ENCODE peak calls at places on chromosomes 11 and 22, in eight cellular contexts. V, E, Z, W, H, B, K and T are unnamed samples.
A peak's percentile ranks its signal among the peaks of the same experiment; 100 is the strongest.

GRCh38 chr11:111912535-111912934 is at the start of gene HSPB2:
- DNase-seq in V (no peak), E (peak; percentile 78), Z (no peak), W (no peak), H (no peak), B (no peak), K (no peak), T (no peak)

GRCh38 chr22:48683640-48684039 is 1144.0 kb downstream of the BRD1 start:
- DNase-seq in V (no peak), E (no peak), Z (no peak), W (no peak), H (no peak), B (peak; percentile 19), K (no peak), T (no peak)

GRCh38 chr11:33652001-33652400 is 48.6 kb downstream of the C11orf91 start:
- DNase-seq in V (no peak), E (no peak), Z (no peak), W (no peak), H (no peak), B (no peak), K (no peak), T (no peak)

GRCh38 chr11:82326853-82327252 is 406.8 kb downstream of the FAM181B start:
- DNase-seq in V (no peak), E (peak; percentile 56), Z (no peak), W (no peak), H (no peak), B (no peak), K (no peak), T (no peak)

GRCh38 chr11:76579752-76580151 is 90.8 kb downstream of the LRRC32 start:
- DNase-seq in V (no peak), E (peak; percentile 60), Z (no peak), W (no peak), H (no peak), B (no peak), K (no peak), T (no peak)

GRCh38 chr11:46277623-46278386 is at the start of gene CREB3L1:
- DNase-seq in V (no peak), E (peak; percentile 73), Z (peak; percentile 52), W (no peak), H (no peak), B (peak; percentile 41), K (no peak), T (no peak)

GRCh38 chr22:35959121-35959800 is 69.4 kb downstream of the RBFOX2 start:
- DNase-seq in V (no peak), E (no peak), Z (no peak), W (no peak), H (no peak), B (no peak), K (no peak), T (no peak)

GRCh38 chr11:2207773-2208621 is 36.4 kb upstream of the TH start:
- DNase-seq in V (no peak), E (peak; percentile 49), Z (no peak), W (no peak), H (no peak), B (no peak), K (no peak), T (no peak)

GRCh38 chr22:38397189-38398097 is 57.6 kb downstream of the KCNJ4 start:
- DNase-seq in V (peak; percentile 23), E (peak; percentile 89), Z (peak; percentile 66), W (no peak), H (no peak), B (peak; percentile 72), K (peak; percentile 50), T (no peak)

GRCh38 chr22:36101756-36102155 is 58.8 kb downstream of the APOL3 start:
- DNase-seq in V (no peak), E (no peak), Z (no peak), W (no peak), H (no peak), B (no peak), K (no peak), T (no peak)

GRCh38 chr11:130601764-130602163 is 153.3 kb downstream of the ADAMTS15 start:
- DNase-seq in V (no peak), E (no peak), Z (no peak), W (no peak), H (no peak), B (no peak), K (no peak), T (no peak)

GRCh38 chr11:35618497-35619029 is 303 bp downstream of the FJX1 start:
- DNase-seq in V (peak; percentile 41), E (no peak), Z (peak; percentile 60), W (no peak), H (peak; percentile 31), B (peak; percentile 10), K (peak; percentile 78), T (no peak)
- TF ChIP-seq CTCF in V (no peak), E (no peak), Z (no peak), W (no peak), H (peak; percentile 17), B (no peak), K (no peak), T (no peak)

GRCh38 chr11:65163684-65164083 is 6.3 kb upstream of the SPDYC start:
- DNase-seq in V (no peak), E (no peak), Z (no peak), W (no peak), H (no peak), B (no peak), K (no peak), T (no peak)
- TF ChIP-seq CTCF in V (no peak), E (no peak), Z (no peak), W (no peak), H (no peak), B (no peak), K (no peak), T (no peak)

GRCh38 chr22:33296941-33297340 is 238.8 kb upstream of the SYN3 start:
- DNase-seq in V (no peak), E (no peak), Z (no peak), W (no peak), H (no peak), B (no peak), K (no peak), T (no peak)

GRCh38 chr22:33302049-33302545 is 243.9 kb upstream of the SYN3 start:
- DNase-seq in V (peak; percentile 76), E (peak; percentile 92), Z (peak; percentile 87), W (no peak), H (peak; percentile 58), B (peak; percentile 79), K (peak; percentile 62), T (peak; percentile 4)

GRCh38 chr22:33300165-33300564 is 242.0 kb upstream of the SYN3 start:
- DNase-seq in V (no peak), E (no peak), Z (peak; percentile 36), W (no peak), H (no peak), B (no peak), K (no peak), T (no peak)

GRCh38 chr22:33302549-33302948 is 244.4 kb upstream of the SYN3 start:
- DNase-seq in V (no peak), E (no peak), Z (no peak), W (no peak), H (no peak), B (no peak), K (no peak), T (no peak)

DNA sequence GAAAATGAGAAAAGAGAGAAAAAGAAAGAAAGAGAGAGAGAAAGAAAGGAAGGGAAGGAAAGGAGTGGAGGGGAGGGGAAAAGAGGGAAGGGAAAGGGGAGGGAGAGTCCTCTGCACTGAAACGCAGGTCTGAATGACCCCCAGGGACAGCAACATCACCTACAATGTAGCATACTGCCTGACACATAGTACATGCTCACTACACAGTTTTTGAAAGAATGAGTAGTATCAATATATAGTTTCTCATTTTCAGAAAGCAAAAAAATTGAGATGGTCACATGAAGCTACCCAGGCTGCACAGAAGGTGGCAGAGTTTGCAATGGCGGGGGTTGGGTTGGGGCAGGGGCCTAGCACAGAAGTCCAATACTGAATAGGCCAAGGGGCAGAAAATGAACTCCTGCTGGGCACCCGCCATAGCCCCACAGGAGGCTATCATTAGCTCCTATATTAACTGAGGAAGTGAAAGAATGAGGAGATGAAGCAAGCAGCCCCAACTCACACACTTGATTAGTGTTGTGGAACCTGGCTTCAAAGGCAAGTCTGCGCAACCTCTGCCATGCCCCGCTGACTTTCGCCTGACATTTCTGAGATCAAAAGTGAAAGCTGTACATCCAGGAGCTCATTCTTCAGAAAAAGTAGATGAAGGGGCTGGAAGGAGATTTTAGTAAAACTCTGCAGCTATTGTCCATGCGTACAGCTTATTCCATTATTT is 241.2 kb upstream of the SYN3 start:
- DNase-seq in V (no peak), E (no peak), Z (no peak), W (peak; percentile 68), H (no peak), B (peak; percentile 28), K (no peak), T (no peak)
- TF ChIP-seq CTCF in V (no peak), E (no peak), Z (no peak), W (peak; percentile 24), H (no peak), B (no peak), K (no peak), T (no peak)

GRCh38 chr22:22593250-22593649 is 34.2 kb upstream of the PRAME start:
- DNase-seq in V (no peak), E (no peak), Z (no peak), W (no peak), H (no peak), B (no peak), K (no peak), T (no peak)

GRCh38 chr22:22588485-22589164 is 29.6 kb upstream of the PRAME start:
- DNase-seq in V (no peak), E (no peak), Z (no peak), W (no peak), H (no peak), B (no peak), K (no peak), T (no peak)

GRCh38 chr22:22590136-22590891 is 31.2 kb upstream of the PRAME start:
- DNase-seq in V (no peak), E (no peak), Z (no peak), W (no peak), H (no peak), B (no peak), K (no peak), T (no peak)

GRCh38 chr22:22593964-22594656 is 35.0 kb upstream of the PRAME start:
- DNase-seq in V (peak; percentile 64), E (no peak), Z (no peak), W (peak; percentile 15), H (peak; percentile 18), B (peak; percentile 74), K (peak; percentile 76), T (no peak)

DNA sequence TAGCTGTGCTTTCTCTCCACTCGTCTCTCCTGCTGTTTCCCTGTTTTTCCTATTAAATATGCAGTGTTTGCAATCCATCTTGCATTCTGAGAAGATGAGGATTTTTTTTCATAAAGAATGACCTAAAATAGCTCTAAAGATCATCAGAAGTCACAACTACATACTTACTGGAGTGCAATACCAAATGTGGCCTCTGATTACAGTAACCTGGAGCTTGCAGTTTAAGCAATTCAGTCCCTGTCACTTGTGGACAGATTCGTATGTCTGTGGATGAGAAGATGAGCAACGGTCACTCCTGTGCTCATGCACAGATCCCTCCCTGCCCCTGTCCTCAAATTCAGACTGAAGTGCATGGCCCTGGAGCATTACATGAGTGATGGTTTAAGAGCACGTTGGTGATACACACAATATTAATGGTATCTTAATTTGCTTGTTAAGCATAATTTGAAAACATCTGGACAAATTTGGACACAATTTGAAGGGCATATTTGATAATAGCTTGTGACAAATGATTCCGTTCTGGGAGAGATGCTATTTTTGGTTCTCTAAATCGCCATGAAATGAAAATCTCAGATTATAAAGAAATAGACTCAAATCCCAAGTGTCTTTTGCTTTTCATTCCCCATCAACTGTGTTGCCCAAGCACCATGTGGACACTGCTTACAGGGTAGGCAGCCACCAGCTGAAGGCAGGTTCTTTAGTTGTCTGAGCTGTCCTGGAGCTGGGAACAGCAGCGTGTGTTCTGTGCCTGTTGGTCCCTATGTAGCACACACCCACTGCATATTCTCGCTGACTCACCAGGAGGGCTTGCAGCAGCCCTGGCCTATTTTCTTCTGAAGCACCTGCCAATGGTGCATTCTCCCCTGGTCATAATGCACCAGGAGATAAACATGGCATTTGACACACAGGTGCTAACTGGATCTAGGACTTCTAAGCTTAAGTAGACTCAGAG is 32.6 kb upstream of the PRAME start:
- DNase-seq in V (peak; percentile 22), E (no peak), Z (no peak), W (no peak), H (no peak), B (no peak), K (peak; percentile 47), T (no peak)
- TF ChIP-seq CTCF in V (peak; percentile 19), E (no peak), Z (no peak), W (peak; percentile 17), H (peak; percentile 58), B (no peak), K (no peak), T (no peak)